ENCODE peak calls at places on chromosomes 2 and 18, in seven cellular contexts. A, S, W, K, V, Z and L are unnamed samples.

GRCh38 chr2:201827621-201828020 is 21.3 kb downstream of the CDK15 start:
- DNase-seq in A (no peak), W (no peak), Z (no peak), V (no peak), K (no peak), S (no peak), L (no peak)

GRCh38 chr2:13240789-13241487 is 524.2 kb downstream of the TRIB2 start:
- DNase-seq in V (no peak), K (no peak), S (no peak), A (no peak), W (no peak), Z (no peak), L (no peak)

GRCh38 chr2:37588316-37588777 is 83.1 kb downstream of the CDC42EP3 start:
- DNase-seq in W (no peak), K (peak), S (peak), V (no peak), Z (no peak), A (no peak), L (no peak)

GRCh38 chr2:25517701-25518100 is 155.7 kb downstream of the DTNB start:
- DNase-seq in A (no peak), Z (no peak), V (no peak), K (no peak), S (no peak), W (no peak), L (no peak)

GRCh38 chr2:60483400-60483799 is 70.1 kb downstream of the BCL11A start:
- DNase-seq in K (no peak), V (no peak), A (no peak), Z (no peak), W (peak), S (no peak), L (no peak)

GRCh38 chr2:229154381-229154780 is 116.7 kb downstream of the PID1 start:
- DNase-seq in W (peak), V (peak), A (no peak), K (no peak), S (no peak), Z (no peak), L (no peak)

GRCh38 chr2:8061219-8061618 is 620.6 kb upstream of the ID2 start:
- DNase-seq in V (no peak), A (no peak), W (no peak), S (no peak), K (no peak), Z (no peak), L (no peak)

GRCh38 chr18:61929881-61930640 is 37.3 kb upstream of the RNF152 start:
- DNase-seq in A (no peak), S (no peak), K (no peak), W (no peak), Z (peak), V (no peak), L (no peak)

GRCh38 chr18:11888726-11889125 is 19.4 kb downstream of the MPPE1 start:
- DNase-seq in W (no peak), A (no peak), S (no peak), Z (no peak), K (no peak), V (no peak), L (no peak)

GRCh38 chr2:207012461-207012860 is 73.1 kb downstream of the CPO start:
- DNase-seq in Z (peak), K (no peak), W (no peak), V (no peak), S (no peak), A (no peak), L (no peak)

GRCh38 chr18:79917351-79918088 is 33.9 kb downstream of the SLC66A2 start:
- DNase-seq in A (peak), Z (no peak), V (no peak), W (no peak), S (peak), K (no peak), L (peak)

GRCh38 chr2:86297382-86298147 is 39.9 kb downstream of the REEP1 start:
- DNase-seq in K (no peak), A (no peak), S (no peak), W (no peak), Z (no peak), V (no peak), L (no peak)

GRCh38 chr2:95698166-95698565 is 106.4 kb downstream of the TRIM43 start:
- DNase-seq in V (no peak), A (no peak), W (no peak), S (no peak), K (no peak), Z (no peak), L (no peak)

GRCh38 chr2:84302513-84303412 is 156.3 kb downstream of the SUCLG1 start:
- DNase-seq in A (no peak), V (peak), S (peak), W (peak), K (peak), Z (peak), L (no peak)

GRCh38 chr18:59706499-59706898 is 9.3 kb upstream of the CCBE1 start:
- DNase-seq in Z (no peak), W (peak), S (no peak), A (no peak), V (no peak), K (peak), L (no peak)

GRCh38 chr18:52636536-52636935 is 296.5 kb downstream of the DCC start:
- DNase-seq in S (no peak), A (no peak), K (no peak), W (no peak), Z (no peak), V (no peak), L (no peak)

GRCh38 chr2:124027182-124027581 is 2.1 kb downstream of the CNTNAP5 start:
- DNase-seq in W (peak), K (peak), S (peak), Z (peak), V (peak), A (no peak), L (no peak)

GRCh38 chr2:46686811-46687210 is 207.4 kb downstream of the TMEM247 start:
- DNase-seq in Z (no peak), V (no peak), A (no peak), K (no peak), S (no peak), W (no peak), L (no peak)

GRCh38 chr2:199428291-199428690 is 29.4 kb downstream of the SATB2 start:
- DNase-seq in Z (no peak), K (no peak), A (no peak), W (no peak), V (no peak), S (no peak), L (no peak)

GRCh38 chr18:45019469-45019868 is 338.8 kb downstream of the SETBP1 start:
- DNase-seq in V (no peak), W (peak), K (no peak), A (no peak), S (no peak), Z (no peak), L (no peak)

GRCh38 chr18:45012286-45012685 is 331.6 kb downstream of the SETBP1 start:
- DNase-seq in A (no peak), Z (no peak), W (peak), S (no peak), V (no peak), K (no peak), L (no peak)

GRCh38 chr18:45009766-45010165 is 329.1 kb downstream of the SETBP1 start:
- DNase-seq in K (peak), S (peak), V (no peak), W (no peak), Z (no peak), A (no peak), L (no peak)

GRCh38 chr18:45008694-45009372 is 328.1 kb downstream of the SETBP1 start:
- DNase-seq in K (no peak), W (no peak), A (no peak), V (no peak), Z (no peak), S (no peak), L (no peak)

GRCh38 chr18:45014047-45014501 is 333.4 kb downstream of the SETBP1 start:
- DNase-seq in V (peak), K (peak), A (no peak), S (peak), Z (peak), W (peak), L (no peak)
- TF ChIP-seq CTCF in V (peak), K (no peak), A (peak), S (no peak), Z (no peak), W (peak), L (peak)

DNA sequence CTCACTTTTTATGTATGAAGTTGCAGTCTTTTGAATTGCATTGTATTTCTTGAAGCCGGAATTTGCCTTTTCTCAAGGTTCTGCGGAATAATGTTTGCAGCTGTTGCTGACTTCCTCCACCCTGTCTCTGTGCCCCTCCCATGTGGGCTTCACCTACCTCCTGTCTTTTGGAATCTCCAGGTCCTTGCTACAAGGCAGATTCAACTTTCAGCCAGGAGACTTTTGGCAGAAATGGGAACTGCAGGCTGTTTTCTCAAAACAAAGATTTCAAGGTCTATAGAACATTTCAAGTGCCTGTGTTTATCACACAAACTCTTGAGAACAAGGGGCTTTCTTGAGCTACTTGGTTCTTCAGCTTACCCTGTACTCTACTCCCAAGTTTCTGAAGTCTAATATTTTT is 25.6 kb downstream of the ZNF236 start:
- DNase-seq in S (no peak), W (no peak), Z (no peak), V (no peak), A (no peak), K (no peak), L (no peak)
- TF ChIP-seq CTCF in S (peak), W (peak), Z (peak), V (peak), A (peak), K (no peak), L (peak)

GRCh38 chr2:223949241-223949640 is 4.1 kb upstream of the WDFY1 start:
- DNase-seq in Z (no peak), A (no peak), V (no peak), K (no peak), S (no peak), W (no peak), L (no peak)
- TF ChIP-seq CTCF in Z (no peak), A (no peak), V (no peak), K (no peak), S (no peak), W (no peak), L (no peak)

DNA sequence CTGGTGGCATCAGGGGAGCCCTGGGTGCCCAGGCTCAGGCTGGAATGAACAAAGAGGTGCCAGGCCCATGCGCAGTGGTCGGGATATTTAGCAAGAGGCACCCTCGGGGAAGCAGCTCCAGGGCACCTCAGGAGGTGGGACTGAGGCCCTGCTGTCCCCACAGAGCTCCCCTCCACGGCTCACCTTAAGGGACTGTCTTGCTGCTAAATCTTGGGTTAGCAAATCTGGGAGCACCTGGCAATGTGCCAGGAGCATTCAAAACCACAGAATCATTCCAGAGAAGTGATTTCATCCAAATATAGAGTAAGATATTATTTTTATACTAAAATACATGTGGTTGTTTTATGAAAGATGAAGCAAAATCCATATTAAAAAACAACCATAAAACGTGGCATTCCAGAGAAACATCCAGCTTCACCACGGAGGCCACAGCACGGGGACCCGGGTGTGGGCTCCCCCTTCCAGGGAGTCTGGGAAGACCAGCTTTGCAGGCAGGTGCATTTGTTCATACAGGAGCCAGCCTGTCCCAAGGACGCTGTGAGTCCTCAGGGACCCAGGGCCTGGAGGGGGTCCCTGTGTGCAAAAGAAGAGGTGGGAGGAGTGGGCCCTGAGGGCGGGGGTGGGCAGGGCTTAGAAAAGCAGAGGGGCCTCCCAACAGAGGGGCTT is 16.3 kb downstream of the HS1BP3 start:
- DNase-seq in S (peak), W (peak), A (no peak), Z (peak), K (peak), V (peak), L (no peak)
- TF ChIP-seq CTCF in S (no peak), W (no peak), A (no peak), Z (no peak), K (no peak), V (no peak), L (no peak)

DNA sequence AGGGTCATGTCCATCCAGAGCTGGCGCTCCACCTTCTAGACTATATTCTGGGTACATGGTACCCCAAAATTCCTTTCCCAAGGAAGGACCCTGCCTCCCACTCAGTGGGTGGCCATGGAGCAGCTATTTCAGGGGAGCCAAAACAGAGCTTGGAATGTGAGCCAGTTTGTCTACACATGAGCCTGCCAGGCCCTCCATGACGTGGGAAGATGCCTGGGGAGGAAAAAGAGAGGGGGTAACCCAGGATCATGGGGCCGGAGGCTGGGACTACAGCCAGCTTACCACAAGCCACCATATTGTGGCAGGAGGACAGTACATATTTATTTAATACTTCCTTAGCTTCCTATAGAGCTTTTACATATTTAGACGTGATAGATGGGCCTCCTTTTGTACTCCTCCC is 414.7 kb upstream of the TNP1 start:
- DNase-seq in S (no peak), W (no peak), Z (no peak), V (no peak), A (no peak), K (no peak), L (no peak)
- TF ChIP-seq CTCF in S (no peak), W (no peak), Z (no peak), V (no peak), A (no peak), K (no peak), L (no peak)